ENCODE peak calls at places on chromosome 3, in four cellular contexts. S, J, P and K are unnamed samples.

GRCh38 chr3:134453631-134454030 is 32.2 kb downstream of the ANAPC13 start:
- DNase-seq in S (no peak), J (no peak), P (peak; percentile 84), K (no peak)

GRCh38 chr3:151925876-151926275 is 52.4 kb downstream of the SUCNR1 start:
- DNase-seq in S (peak; percentile 88), J (no peak), P (no peak), K (peak; percentile 85)

GRCh38 chr3:149527531-149528343 is 53.2 kb downstream of the TM4SF4 start:
- DNase-seq in S (no peak), J (no peak), P (no peak), K (no peak)

GRCh38 chr3:191087391-191087790 is 111.7 kb upstream of the OSTN start:
- DNase-seq in S (no peak), J (no peak), P (no peak), K (no peak)

GRCh38 chr3:172564499-172564898 is 41.3 kb upstream of the TNFSF10 start:
- DNase-seq in S (no peak), J (no peak), P (no peak), K (no peak)

GRCh38 chr3:130820976-130821375 is 72.9 kb upstream of the ATP2C1 start:
- DNase-seq in S (peak; percentile 30), J (peak; percentile 62), P (no peak), K (no peak)

GRCh38 chr3:132268956-132269355 is 48.3 kb upstream of the ACP3 start:
- DNase-seq in S (peak; percentile 35), J (no peak), P (peak; percentile 83), K (no peak)

GRCh38 chr3:112860898-112861297 is 14.2 kb upstream of the CD200R1L start:
- DNase-seq in S (no peak), J (no peak), P (no peak), K (no peak)

GRCh38 chr3:107545680-107546120 is 22.9 kb downstream of the BBX start:
- DNase-seq in S (peak; percentile 65), J (no peak), P (no peak), K (peak; percentile 65)

GRCh38 chr3:169173231-169173630 is 490.3 kb downstream of the MECOM start:
- DNase-seq in S (no peak), J (no peak), P (no peak), K (no peak)

GRCh38 chr3:98733055-98733777 is 29.9 kb upstream of the ST3GAL6 start:
- DNase-seq in S (peak; percentile 23), J (no peak), P (no peak), K (no peak)

GRCh38 chr3:8840556-8840955 is 71.1 kb upstream of the OXTR start:
- DNase-seq in S (peak; percentile 69), J (no peak), P (peak; percentile 30), K (peak; percentile 36)

GRCh38 chr3:182000454-182000853 is 288.7 kb downstream of the SOX2 start:
- DNase-seq in S (no peak), J (no peak), P (no peak), K (no peak)

GRCh38 chr3:183185696-183186095 is 23.2 kb upstream of the LAMP3 start:
- DNase-seq in S (peak; percentile 79), J (no peak), P (no peak), K (no peak)

GRCh38 chr3:102224171-102224570 is 210.6 kb upstream of the ZPLD1 start:
- DNase-seq in S (peak; percentile 28), J (no peak), P (no peak), K (no peak)

GRCh38 chr3:183215591-183216202 is 37.4 kb upstream of the B3GNT5 start:
- DNase-seq in S (no peak), J (no peak), P (no peak), K (no peak)

GRCh38 chr3:32733631-32734229 is 48.7 kb downstream of the CNOT10 start:
- DNase-seq in S (peak; percentile 51), J (peak; percentile 15), P (no peak), K (peak; percentile 22)

GRCh38 chr3:36973141-36973540 is 19.8 kb downstream of the EPM2AIP1 start:
- DNase-seq in S (no peak), J (no peak), P (no peak), K (no peak)

GRCh38 chr3:139532996-139533395 is 6.5 kb downstream of the RBP1 start:
- DNase-seq in S (peak; percentile 47), J (no peak), P (no peak), K (no peak)

GRCh38 chr3:186719945-186720739 is 3.0 kb downstream of the KNG1 start:
- DNase-seq in S (no peak), J (no peak), P (no peak), K (no peak)

GRCh38 chr3:186722457-186722856 is 5.3 kb downstream of the KNG1 start:
- DNase-seq in S (no peak), J (no peak), P (peak; percentile 82), K (no peak)

GRCh38 chr3:186724911-186725310 is 7.8 kb downstream of the KNG1 start:
- DNase-seq in S (no peak), J (no peak), P (no peak), K (no peak)
- H3K4me3 ChIP-seq in S (no peak overlapping the region), J (no peak overlapping the region), P (no peak overlapping the region), K (no peak overlapping the region)

GRCh38 chr3:51706788-51707731 is at the start of gene GRM2:
- DNase-seq in S (peak; percentile 84), J (no peak), P (peak; percentile 98), K (peak; percentile 75)
- TF ChIP-seq CTCF in S (no peak), J (no peak), P (no peak), K (no peak)

DNA sequence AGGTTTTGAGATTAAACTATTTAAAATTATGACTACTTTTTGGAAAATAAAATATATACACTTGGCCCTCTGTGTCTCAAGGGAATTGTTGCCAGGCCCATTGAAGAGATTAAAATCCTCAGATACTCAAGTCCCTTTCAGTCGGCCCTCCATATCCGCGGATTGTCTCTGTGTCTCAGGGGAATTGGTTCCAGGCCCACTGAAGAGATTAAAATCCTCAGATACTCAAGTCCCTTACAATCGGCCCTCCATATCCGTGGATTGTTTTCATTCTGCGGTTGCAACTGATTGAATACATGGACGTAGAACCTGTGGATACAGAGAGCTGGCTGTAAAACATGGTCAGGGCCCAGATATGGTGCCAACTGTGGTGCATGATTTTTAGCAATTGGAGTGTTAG is 15.7 kb upstream of the LRCH3 start:
- DNase-seq in S (no peak), J (no peak), P (no peak), K (no peak)
- H3K4me3 ChIP-seq in S (no peak overlapping the region), J (no peak overlapping the region), P (no peak overlapping the region), K (no peak overlapping the region)

DNA sequence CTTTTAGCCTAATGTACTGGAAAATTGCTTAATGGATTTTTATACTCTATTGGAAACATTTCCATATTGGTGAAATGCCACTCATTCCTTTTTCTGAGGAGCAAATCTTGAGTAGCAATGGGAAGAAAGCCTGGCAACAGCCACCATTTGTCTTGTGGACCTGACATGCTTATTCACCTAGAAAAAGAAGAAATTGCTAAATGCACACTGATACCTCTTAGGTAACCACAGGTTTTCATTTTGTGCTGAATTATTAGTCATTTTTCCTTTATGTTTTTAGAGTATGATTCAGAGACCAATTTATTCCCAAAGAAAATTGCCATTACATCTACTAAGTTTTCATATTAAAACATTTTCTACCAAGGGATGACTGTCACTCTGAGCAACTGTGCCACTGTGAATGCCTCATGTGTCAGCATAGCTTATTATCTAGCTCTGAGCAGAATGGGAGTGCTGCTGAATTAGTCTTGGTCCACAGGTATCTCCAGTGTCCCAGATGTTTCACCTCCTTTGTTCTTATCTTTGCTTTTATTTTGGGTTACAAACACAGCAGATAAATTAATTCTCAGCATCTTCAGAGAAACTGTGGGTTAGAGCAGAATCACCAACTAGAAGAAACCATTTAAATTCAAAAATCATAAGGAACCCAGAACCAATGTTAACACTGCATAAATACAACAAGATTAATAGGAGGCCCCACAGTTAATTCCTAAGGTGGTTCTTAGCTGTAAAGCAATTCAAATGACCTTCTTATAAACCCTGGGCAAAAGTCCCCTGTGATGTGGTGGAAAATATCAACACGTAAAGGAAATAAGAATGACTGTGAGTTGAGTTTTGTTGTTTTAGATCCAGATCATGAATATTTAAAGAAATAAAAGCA is 8.7 kb upstream of the PXK start:
- DNase-seq in S (peak; percentile 37), J (no peak), P (no peak), K (peak; percentile 42)
- TF ChIP-seq CTCF in S (no peak), J (no peak), P (no peak), K (no peak)

GRCh38 chr3:71356272-71356671 is 227.3 kb downstream of the FOXP1 start:
- DNase-seq in S (no peak), J (no peak), P (no peak), K (no peak)
- H3K4me3 ChIP-seq in S (no peak overlapping the region), J (no peak overlapping the region), P (no peak overlapping the region), K (no peak overlapping the region)

DNA sequence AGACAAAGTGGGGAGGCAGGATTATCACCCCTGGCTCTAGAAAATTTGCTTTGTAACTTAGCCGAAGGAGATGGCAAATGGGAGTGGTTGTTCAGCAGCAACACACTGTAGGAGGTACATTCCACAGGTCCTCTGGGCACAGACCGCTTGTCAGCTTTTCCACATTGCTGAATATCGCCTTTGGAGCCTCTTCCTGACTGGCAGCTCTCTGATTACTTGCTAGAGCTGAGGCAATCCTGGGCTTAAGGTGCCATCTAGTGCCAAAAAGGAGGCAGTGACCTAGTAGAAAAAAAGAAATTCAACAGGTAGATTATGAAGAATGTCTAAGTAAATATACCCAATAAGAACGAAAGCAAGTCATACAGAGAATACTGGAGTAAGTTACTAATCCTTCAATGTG is 13.1 kb upstream of the SCN5A start:
- DNase-seq in S (peak; percentile 36), J (no peak), P (peak; percentile 88), K (no peak)
- TF ChIP-seq CTCF in S (peak; percentile 50), J (peak; percentile 58), P (peak; percentile 90), K (peak; percentile 53)

DNA sequence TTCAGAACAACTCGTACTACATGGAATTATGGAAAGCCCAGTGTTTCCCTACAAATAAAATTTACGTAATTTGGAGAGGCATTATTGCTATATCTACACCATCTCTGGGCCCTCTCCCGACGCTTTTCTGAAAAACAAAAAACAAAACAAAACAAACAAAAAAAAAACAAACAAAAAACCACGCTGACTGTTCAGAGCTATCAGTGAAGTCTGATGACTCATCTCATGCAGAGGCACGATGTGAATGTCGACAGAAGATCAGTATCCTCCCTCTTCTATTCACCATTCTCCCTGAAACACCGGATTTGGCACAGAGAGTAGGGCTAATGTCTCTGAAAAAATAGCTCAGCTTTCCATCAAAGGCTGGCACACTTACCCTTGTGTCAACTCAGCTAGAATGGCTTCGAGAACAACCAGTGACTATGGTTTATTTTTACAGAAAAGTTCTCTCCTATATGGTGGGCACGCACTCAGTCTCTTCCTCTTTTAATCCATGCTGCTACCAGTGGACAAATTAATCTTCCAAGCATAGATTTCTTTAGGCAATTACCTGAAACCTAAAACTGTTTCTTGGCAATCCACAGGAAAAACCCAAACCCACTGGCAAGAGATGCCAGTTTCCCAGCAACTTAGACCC is 1.5 kb downstream of the CRBN start:
- DNase-seq in S (no peak), J (no peak), P (no peak), K (no peak)
- H3K4me3 ChIP-seq in S (no peak overlapping the region), J (peak overlapping the region; percentile 76), P (peak overlapping the region; percentile 89), K (no peak overlapping the region)

DNA sequence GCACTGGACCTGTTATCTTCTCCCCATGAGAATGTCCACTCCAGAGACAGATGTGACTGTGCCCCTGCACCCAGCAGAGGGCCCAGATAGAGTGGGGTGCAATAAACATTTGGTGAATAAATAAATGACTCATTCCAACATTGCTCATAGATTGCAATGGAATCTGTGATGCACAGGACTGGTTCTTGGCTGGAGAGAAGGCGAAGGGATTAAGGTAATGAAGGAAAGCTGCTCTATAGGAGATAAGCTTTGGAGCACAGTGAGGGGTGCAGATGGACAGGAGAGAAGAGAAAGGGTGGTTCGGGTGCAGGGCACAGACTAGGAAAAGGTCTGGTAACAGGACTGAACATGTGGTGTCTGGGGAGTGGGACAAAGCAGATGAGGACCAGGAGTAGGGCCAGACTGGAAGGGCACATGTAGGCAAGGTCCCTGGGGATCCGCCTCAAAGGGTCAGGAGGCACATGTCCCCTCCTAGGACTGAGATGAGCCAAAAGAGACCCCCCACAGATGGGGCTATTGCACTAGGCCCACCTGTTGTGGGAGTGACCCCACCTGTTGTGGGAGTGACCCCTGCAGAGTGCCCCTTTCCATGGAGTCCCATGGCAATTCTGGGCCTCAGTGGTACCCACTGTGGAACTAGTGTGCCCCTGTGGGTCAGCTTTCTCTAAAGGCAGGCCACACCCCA is 17.5 kb upstream of the POC1A start:
- DNase-seq in S (peak; percentile 6), J (peak; percentile 50), P (no peak), K (no peak)
- TF ChIP-seq CTCF in S (no peak), J (no peak), P (no peak), K (no peak)